ENCODE peak calls at places on chromosomes 3 and 15, in seven cellular contexts. C is HCT116, N is GM23248, P is neural progenitor cell, H is GM23338, K is PC-3, R is hepatocyte. A is an unnamed sample.

GRCh38 chr3:134471521-134472193 is 14.1 kb downstream of the ANAPC13 start:
- DNase-seq in C (no peak), N (peak), P (no peak), H (no peak), K (peak), R (no peak), A (no peak)

GRCh38 chr3:14298442-14298841 is 104.0 kb upstream of the SLC6A6 start:
- DNase-seq in C (no peak), N (no peak), P (no peak), H (no peak), K (no peak), R (no peak), A (no peak)

GRCh38 chr15:88450125-88450798 is 16.9 kb downstream of the MRPL46 start:
- DNase-seq in C (peak), N (peak), P (peak), H (peak), K (peak), R (peak), A (peak)

GRCh38 chr15:76108021-76108723 is 48.4 kb downstream of the TMEM266 start:
- DNase-seq in C (no peak), N (no peak), P (peak), H (peak), K (no peak), R (no peak), A (no peak)

GRCh38 chr15:71252036-71252898 is 137.0 kb downstream of the THSD4 start:
- DNase-seq in C (peak), N (peak), P (no peak), H (no peak), K (peak), R (peak), A (no peak)

GRCh38 chr15:50247819-50248650 is 17.5 kb downstream of the HDC start:
- DNase-seq in C (no peak), N (no peak), P (no peak), H (no peak), K (no peak), R (peak), A (peak)

GRCh38 chr15:25242166-25242879 is 196.5 kb downstream of the UBE3A start:
- DNase-seq in C (no peak), N (no peak), P (no peak), H (no peak), K (no peak), R (no peak), A (no peak)

GRCh38 chr3:105553851-105554250 is 187.1 kb downstream of the ALCAM start:
- DNase-seq in C (no peak), N (peak), P (no peak), H (no peak), K (peak), R (no peak), A (no peak)

GRCh38 chr15:77013786-77014136 is 18.8 kb downstream of the PSTPIP1 start:
- DNase-seq in C (peak), N (no peak), P (no peak), H (no peak), K (peak), R (no peak), A (no peak)

GRCh38 chr3:37256447-37256846 is 82.1 kb upstream of the LRRFIP2 start:
- DNase-seq in C (no peak), N (peak), P (peak), H (peak), K (peak), R (no peak), A (no peak)

GRCh38 chr3:160622263-160623045 is 54.5 kb upstream of the ARL14 start:
- DNase-seq in C (no peak), N (peak), P (no peak), H (no peak), K (no peak), R (peak), A (no peak)

GRCh38 chr3:23760871-23761373 is 44.8 kb upstream of the UBE2E1 start:
- DNase-seq in C (no peak), N (no peak), P (peak), H (peak), K (no peak), R (no peak), A (no peak)

GRCh38 chr3:197476126-197476525 is 79.6 kb downstream of the BDH1 start:
- DNase-seq in C (no peak), N (no peak), P (no peak), H (no peak), K (peak), R (no peak), A (no peak)

GRCh38 chr3:172929451-172929850 is 178.9 kb downstream of the ECT2 start:
- DNase-seq in C (no peak), N (no peak), P (no peak), H (no peak), K (no peak), R (no peak), A (no peak)

GRCh38 chr3:87161486-87161885 is 65.6 kb upstream of the CHMP2B start:
- DNase-seq in C (no peak), N (no peak), P (no peak), H (no peak), K (no peak), R (no peak), A (no peak)

GRCh38 chr3:90062018-90062417 is 954.6 kb downstream of the EPHA3 start:
- DNase-seq in C (no peak), N (peak), P (no peak), H (no peak), K (peak), R (peak), A (no peak)

GRCh38 chr3:101813817-101814440 is 34.9 kb downstream of the NXPE3 start:
- DNase-seq in C (peak), N (peak), P (no peak), H (peak), K (peak), R (peak), A (no peak)

GRCh38 chr3:139935071-139935865 is at the start of gene CLSTN2:
- DNase-seq in C (no peak), N (peak), P (peak), H (peak), K (no peak), R (peak), A (peak)

GRCh38 chr15:40787344-40787841 is 17.6 kb downstream of the C15orf62 start:
- DNase-seq in C (peak), N (peak), P (no peak), H (peak), K (peak), R (peak), A (peak)

GRCh38 chr3:169091196-169091595 is 572.3 kb downstream of the MECOM start:
- DNase-seq in C (no peak), N (peak), P (no peak), H (no peak), K (no peak), R (no peak), A (no peak)

GRCh38 chr3:16484216-16484615 is 29.3 kb downstream of the RFTN1 start:
- DNase-seq in C (no peak), N (peak), P (no peak), H (no peak), K (no peak), R (peak), A (no peak)

GRCh38 chr3:185540705-185541104 is 11.7 kb downstream of the LIPH start:
- DNase-seq in C (no peak), N (no peak), P (no peak), H (no peak), K (no peak), R (no peak), A (no peak)

GRCh38 chr3:114411811-114412803 is 118.3 kb downstream of the TIGIT start:
- DNase-seq in C (peak), N (peak), P (no peak), H (no peak), K (peak), R (peak), A (no peak)

GRCh38 chr3:59783468-59783988 is 733.7 kb upstream of the CFAP20DC start:
- DNase-seq in C (no peak), N (no peak), P (no peak), H (no peak), K (no peak), R (no peak), A (peak)

GRCh38 chr3:138686771-138687221 is 78.2 kb downstream of the FAIM start:
- DNase-seq in C (no peak), N (peak), P (no peak), H (no peak), K (peak), R (peak), A (peak)

GRCh38 chr3:120145498-120146285 is 51.4 kb upstream of the GSK3B start:
- DNase-seq in C (peak), N (peak), P (no peak), H (no peak), K (peak), R (peak), A (peak)

GRCh38 chr3:164940737-164941136 is 137.6 kb downstream of the SI start:
- DNase-seq in C (no peak), N (no peak), P (no peak), H (no peak), K (peak), R (no peak), A (no peak)

GRCh38 chr3:24119321-24119751 is 174.2 kb downstream of the NR1D2 start:
- DNase-seq in C (peak), N (peak), P (no peak), H (no peak), K (peak), R (no peak), A (no peak)

GRCh38 chr3:24709921-24710320 is 215.3 kb upstream of the THRB start:
- DNase-seq in C (no peak), N (peak), P (no peak), H (no peak), K (no peak), R (no peak), A (no peak)

GRCh38 chr3:43531835-43532234 is 90.0 kb downstream of the ANO10 start:
- DNase-seq in C (no peak), N (peak), P (no peak), H (no peak), K (peak), R (no peak), A (no peak)

GRCh38 chr3:46913644-46914043 is 36.1 kb downstream of the PTH1R start:
- DNase-seq in C (no peak), N (peak), P (no peak), H (no peak), K (peak), R (peak), A (no peak)

GRCh38 chr3:136193273-136194043 is 2.7 kb downstream of the MSL2 start:
- DNase-seq in C (no peak), N (peak), P (no peak), H (no peak), K (peak), R (no peak), A (peak)

GRCh38 chr3:24457719-24458118 is 36.9 kb downstream of the THRB start:
- DNase-seq in C (no peak), N (no peak), P (no peak), H (no peak), K (peak), R (peak), A (no peak)

GRCh38 chr15:43943511-43943910 is 116.7 kb downstream of the WDR76 start:
- DNase-seq in C (no peak), N (peak), P (no peak), H (no peak), K (no peak), R (no peak), A (no peak)

DNA sequence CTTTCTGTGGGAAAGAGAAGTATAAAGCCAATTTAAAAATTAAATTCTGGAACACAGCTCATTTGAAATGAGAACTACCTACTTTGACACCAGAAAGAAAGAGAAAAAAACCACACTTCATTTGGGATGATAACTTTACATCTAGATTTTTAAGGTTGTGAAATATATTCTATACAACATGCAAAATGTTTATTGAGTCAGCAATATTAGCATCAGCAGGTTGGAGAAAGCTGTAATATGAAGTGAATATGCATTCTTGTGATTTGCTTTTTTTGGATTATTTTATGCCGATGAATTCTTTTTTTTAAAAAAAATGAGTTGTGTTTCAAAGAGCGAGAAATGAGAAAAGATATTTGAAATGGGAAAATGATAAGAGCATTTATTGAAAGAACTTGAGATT is 307.0 kb upstream of the DPPA4 start:
- DNase-seq in C (no peak), N (no peak), P (no peak), H (no peak), K (no peak), R (no peak), A (no peak)
- TF ChIP-seq EZH2 in C (no peak), N (no peak), P (no peak), H (no peak), K (no peak), R (no peak), A (no peak)

GRCh38 chr15:61818801-61819200 is 241.4 kb downstream of the VPS13C start:
- DNase-seq in C (no peak), N (no peak), P (no peak), H (no peak), K (no peak), R (no peak), A (no peak)

GRCh38 chr15:61822511-61822910 is 237.7 kb downstream of the VPS13C start:
- DNase-seq in C (no peak), N (no peak), P (no peak), H (no peak), K (no peak), R (no peak), A (no peak)

GRCh38 chr15:61819386-61819785 is 240.9 kb downstream of the VPS13C start:
- DNase-seq in C (no peak), N (no peak), P (no peak), H (no peak), K (no peak), R (no peak), A (no peak)

GRCh38 chr15:61820212-61820611 is 240.0 kb downstream of the VPS13C start:
- DNase-seq in C (no peak), N (no peak), P (no peak), H (no peak), K (no peak), R (no peak), A (no peak)

DNA sequence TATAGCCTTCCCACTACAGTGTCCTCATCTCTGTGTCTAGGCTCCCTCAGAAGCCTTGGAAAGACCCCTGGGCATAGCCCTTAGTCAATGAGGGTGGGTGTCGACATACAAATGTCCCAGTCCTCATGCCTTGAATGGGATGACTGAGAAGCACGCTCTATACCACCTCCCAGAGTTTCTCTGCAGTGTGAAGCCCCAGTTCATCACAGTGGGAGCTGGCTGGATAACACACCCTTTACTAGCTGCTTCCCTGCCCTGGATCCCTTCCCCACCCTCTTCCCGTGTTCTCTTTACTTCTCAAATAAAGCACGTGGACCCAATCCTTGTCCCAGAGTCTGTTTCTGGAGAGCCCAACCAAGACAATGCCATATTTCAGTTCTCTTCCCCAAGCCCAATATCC is 239.3 kb downstream of the VPS13C start:
- DNase-seq in C (no peak), N (no peak), P (no peak), H (no peak), K (no peak), R (no peak), A (no peak)
- TF ChIP-seq EZH2phosphoT487 in C (no peak), N (no peak), P (no peak), H (no peak), K (no peak), R (no peak), A (no peak)

GRCh38 chr15:60355148-60355857 is 42.5 kb downstream of the ANXA2 start:
- DNase-seq in C (no peak), N (no peak), P (no peak), H (no peak), K (no peak), R (no peak), A (no peak)
- TF ChIP-seq EZH2 in C (no peak), N (no peak), P (no peak), H (no peak), K (no peak), R (no peak), A (no peak)

GRCh38 chr3:126543457-126544090 is 15.2 kb downstream of the C3orf22 start:
- DNase-seq in C (no peak), N (no peak), P (no peak), H (no peak), K (no peak), R (no peak), A (no peak)

GRCh38 chr3:126542340-126543241 is 16.1 kb downstream of the C3orf22 start:
- DNase-seq in C (no peak), N (no peak), P (no peak), H (no peak), K (no peak), R (no peak), A (no peak)

GRCh38 chr3:126540946-126541627 is 17.1 kb downstream of the CHST13 start:
- DNase-seq in C (no peak), N (no peak), P (no peak), H (no peak), K (no peak), R (no peak), A (no peak)

GRCh38 chr3:126540342-126540849 is 16.4 kb downstream of the CHST13 start:
- DNase-seq in C (peak), N (peak), P (no peak), H (no peak), K (peak), R (peak), A (no peak)

GRCh38 chr3:126541628-126542339 is 16.9 kb downstream of the C3orf22 start:
- DNase-seq in C (no peak), N (no peak), P (no peak), H (peak), K (no peak), R (no peak), A (no peak)
- TF ChIP-seq EZH2phosphoT487 in C (no peak), N (no peak), P (no peak), H (no peak), K (no peak), R (no peak), A (no peak)

GRCh38 chr15:66251790-66252355 is 1.7 kb downstream of the MEGF11 start:
- DNase-seq in C (no peak), N (no peak), P (peak), H (peak), K (no peak), R (no peak), A (no peak)
- TF ChIP-seq EZH2 in C (no peak), N (no peak), P (no peak), H (no peak), K (no peak), R (no peak), A (no peak)

GRCh38 chr15:96322401-96323249 is 7.9 kb upstream of the NR2F2 start:
- DNase-seq in C (no peak), N (peak), P (peak), H (peak), K (peak), R (peak), A (no peak)
- TF ChIP-seq EZH2phosphoT487 in C (no peak), N (no peak), P (no peak), H (no peak), K (no peak), R (peak), A (no peak)